ENCODE peak calls at places on chromosomes 4 and X, in five cellular contexts. H, S, I, M and J are unnamed samples.

GRCh38 chr4:89001647-89002518 is 55.1 kb downstream of the FAM13A start:
- DNase-seq in H (peak), M (no peak), I (no peak), S (no peak), J (peak)

GRCh38 chr4:95107635-95108034 is 349.9 kb downstream of the BMPR1B start:
- DNase-seq in I (no peak), S (peak), M (no peak), H (no peak), J (no peak)

GRCh38 chr4:74258949-74259348 is 49.3 kb upstream of the EPGN start:
- DNase-seq in I (no peak), M (no peak), H (peak), S (peak), J (no peak)

GRCh38 chr4:84403656-84404055 is 95.4 kb downstream of the NKX6-1 start:
- DNase-seq in M (no peak), H (no peak), I (no peak), S (no peak), J (no peak)

GRCh38 chr4:6221851-6222760 is 21.8 kb upstream of the JAKMIP1 start:
- DNase-seq in S (no peak), H (no peak), I (peak), M (peak), J (peak)

GRCh38 chr4:86730310-86730709 is 118.9 kb downstream of the SLC10A6 start:
- DNase-seq in M (peak), I (peak), S (no peak), H (no peak), J (no peak)

GRCh38 chr4:173167793-173168395 is 717 bp upstream of the GALNT7 start:
- DNase-seq in I (peak), H (peak), M (peak), S (peak), J (peak)

GRCh38 chr4:148210661-148211060 is 231.6 kb downstream of the NR3C2 start:
- DNase-seq in H (no peak), M (no peak), I (no peak), S (no peak), J (no peak)

GRCh38 chr4:112284662-112285411 is 867 bp downstream of the TIFA start:
- DNase-seq in I (no peak), S (peak), H (peak), M (no peak), J (peak)

GRCh38 chrX:13647709-13648212 is 5.2 kb upstream of the TCEANC start:
- DNase-seq in I (no peak), M (no peak), S (peak), H (peak), J (peak)

GRCh38 chrX:51334276-51334675 is 1.7 kb downstream of the NUDT10 start:
- DNase-seq in M (no peak), H (no peak), I (no peak), S (no peak), J (no peak)

GRCh38 chr4:82620126-82620525 is 58.3 kb upstream of the TMEM150C start:
- DNase-seq in M (no peak), I (no peak), H (no peak), S (no peak), J (no peak)
- H4K8ac ChIP-seq in M (no peak), I (no peak), H (no peak), S (no peak), J (no peak)

GRCh38 chrX:148573119-148573518 is 72.7 kb downstream of the AFF2 start:
- DNase-seq in S (no peak), M (peak), H (no peak), I (peak), J (no peak)
- H3K9ac ChIP-seq in S (no peak), M (no peak), H (no peak), I (no peak), J (no peak)

GRCh38 chr4:2793920-2794706 is 1.2 kb downstream of the SH3BP2 start:
- DNase-seq in S (no peak), M (peak), H (peak), I (peak), J (peak)
- H4K8ac ChIP-seq in S (peak), M (no peak), H (peak), I (no peak), J (peak)

DNA sequence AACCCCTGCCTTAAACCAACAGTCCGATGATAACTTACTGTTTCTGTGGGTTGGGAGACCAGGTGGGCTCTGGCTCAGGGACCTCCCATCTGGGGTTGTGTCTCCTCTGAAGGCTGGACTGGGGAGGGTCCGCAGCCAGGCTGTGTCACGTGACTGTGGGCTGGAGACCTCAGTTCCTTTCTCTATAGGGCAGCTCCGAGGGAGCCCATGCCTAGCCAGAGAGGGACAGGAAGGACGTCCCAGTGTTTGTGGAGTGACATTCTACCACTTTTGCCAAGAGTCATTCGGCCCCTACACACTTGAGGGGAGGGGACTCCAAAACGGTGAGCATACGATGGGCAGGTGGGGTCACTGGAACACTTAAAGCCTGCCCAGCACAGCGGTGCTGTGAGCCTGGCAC is 4.5 kb downstream of the PCGF3 start:
- DNase-seq in S (no peak), M (no peak), I (no peak), H (no peak), J (no peak)
- H3K9ac ChIP-seq in S (no peak), M (no peak), I (no peak), H (no peak), J (no peak)